ENCODE peak calls at places on chromosomes 16 and 17, in five cellular contexts. D is H1, J is neuronal stem cell, R is IMR-90, E is trophoblast cell. U is an unnamed sample.

GRCh38 chr16:17556276-17557052 is 85.7 kb upstream of the XYLT1 start:
- DNase-seq in D (peak; percentile 2), J (peak; percentile 26), R (peak; percentile 33), E (peak; percentile 81), U (no peak)

GRCh38 chr16:57739756-57740422 is 4.3 kb downstream of the KATNB1 start:
- DNase-seq in D (no peak), J (no peak), R (no peak), E (no peak), U (no peak)

GRCh38 chr17:37701424-37702020 is 43.3 kb downstream of the HNF1B start:
- DNase-seq in D (no peak), J (no peak), R (no peak), E (no peak), U (no peak)

GRCh38 chr16:62805221-62805857 is 769.1 kb upstream of the CDH8 start:
- DNase-seq in D (no peak), J (no peak), R (no peak), E (no peak), U (no peak)

GRCh38 chr16:1261131-1261917 is 5.5 kb downstream of the TPSD1 start:
- DNase-seq in D (no peak), J (no peak), R (no peak), E (peak; percentile 85), U (no peak)

GRCh38 chr16:57743886-57744645 is 8.5 kb downstream of the KATNB1 start:
- DNase-seq in D (no peak), J (no peak), R (no peak), E (no peak), U (no peak)

GRCh38 chr16:23974223-23974622 is 138.4 kb downstream of the PRKCB start:
- DNase-seq in D (peak; percentile 29), J (peak; percentile 65), R (no peak), E (no peak), U (no peak)

GRCh38 chr17:44672479-44673093 is 16.3 kb downstream of the MEIOC start:
- DNase-seq in D (no peak), J (no peak), R (peak; percentile 34), E (no peak), U (peak; percentile 40)

GRCh38 chr17:20955437-20956323 is 87.1 kb downstream of the USP22 start:
- DNase-seq in D (no peak), J (no peak), R (peak; percentile 51), E (peak; percentile 44), U (peak; percentile 66)

GRCh38 chr16:56360117-56361008 is 65.0 kb downstream of the AMFR start:
- DNase-seq in D (no peak), J (no peak), R (no peak), E (no peak), U (no peak)

GRCh38 chr16:26614102-26614864 is 452.4 kb upstream of the C16orf82 start:
- DNase-seq in D (no peak), J (no peak), R (no peak), E (no peak), U (no peak)

GRCh38 chr17:70539172-70539924 is 370.0 kb downstream of the KCNJ2 start:
- DNase-seq in D (no peak), J (no peak), R (no peak), E (no peak), U (no peak)

GRCh38 chr17:74639704-74640142 is 16.2 kb upstream of the CD300E start:
- DNase-seq in D (no peak), J (no peak), R (no peak), E (no peak), U (no peak)

GRCh38 chr17:4610162-4610561 is 25.8 kb downstream of the SMTNL2 start:
- DNase-seq in D (no peak), J (no peak), R (no peak), E (peak; percentile 14), U (no peak)

GRCh38 chr16:22813946-22814325 is at the start of gene HS3ST2:
- DNase-seq in D (peak; percentile 36), J (peak; percentile 64), R (no peak), E (no peak), U (peak; percentile 0)

GRCh38 chr17:17370711-17371110 is 67.5 kb downstream of the NT5M start:
- DNase-seq in D (no peak), J (no peak), R (no peak), E (no peak), U (no peak)

GRCh38 chr17:75872434-75873351 is 5.7 kb downstream of the TRIM47 start:
- DNase-seq in D (no peak), J (no peak), R (peak; percentile 63), E (no peak), U (peak; percentile 96)

GRCh38 chr17:27366438-27366837 is 72.5 kb downstream of the WSB1 start:
- DNase-seq in D (no peak), J (no peak), R (no peak), E (no peak), U (no peak)

GRCh38 chr17:40320771-40321501 is 12.0 kb downstream of the RARA start:
- DNase-seq in D (no peak), J (no peak), R (no peak), E (no peak), U (no peak)

GRCh38 chr17:31596382-31597323 is 205.2 kb downstream of the RAB11FIP4 start:
- DNase-seq in D (peak; percentile 54), J (no peak), R (peak; percentile 98), E (peak; percentile 98), U (peak; percentile 98)
- H3K4me3 ChIP-seq in D (no peak overlapping the region), J (no peak overlapping the region), R (no peak overlapping the region), E (no peak overlapping the region), U (no peak overlapping the region)

DNA sequence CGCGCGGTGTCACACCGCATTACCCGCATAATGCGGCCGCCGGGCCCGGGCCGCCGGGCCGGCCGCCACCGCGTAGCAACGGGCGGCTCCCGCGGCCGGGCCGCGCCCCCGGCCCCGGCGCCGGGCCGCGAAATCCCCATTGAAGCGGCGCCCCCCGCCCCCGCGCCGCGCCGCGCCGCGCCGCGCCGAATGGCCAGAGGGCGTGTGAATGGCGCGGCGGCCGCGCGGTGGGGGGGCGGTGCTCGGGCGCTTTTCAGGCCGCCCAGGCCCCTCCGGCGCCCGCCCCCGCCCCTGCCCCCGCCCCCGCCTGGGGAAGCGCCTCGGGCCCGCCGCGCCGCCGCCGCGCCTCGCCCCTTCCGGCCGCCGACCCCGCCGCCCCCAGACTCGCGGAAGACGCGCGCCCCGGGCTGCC is 46.9 kb downstream of the WNT3 start:
- DNase-seq in D (no peak), J (peak; percentile 58), R (no peak), E (no peak), U (peak; percentile 28)
- H3K14ac ChIP-seq in D (no peak overlapping the region), J (no peak overlapping the region), R (no peak overlapping the region), E (peak overlapping the region; percentile 21), U (no peak overlapping the region)

DNA sequence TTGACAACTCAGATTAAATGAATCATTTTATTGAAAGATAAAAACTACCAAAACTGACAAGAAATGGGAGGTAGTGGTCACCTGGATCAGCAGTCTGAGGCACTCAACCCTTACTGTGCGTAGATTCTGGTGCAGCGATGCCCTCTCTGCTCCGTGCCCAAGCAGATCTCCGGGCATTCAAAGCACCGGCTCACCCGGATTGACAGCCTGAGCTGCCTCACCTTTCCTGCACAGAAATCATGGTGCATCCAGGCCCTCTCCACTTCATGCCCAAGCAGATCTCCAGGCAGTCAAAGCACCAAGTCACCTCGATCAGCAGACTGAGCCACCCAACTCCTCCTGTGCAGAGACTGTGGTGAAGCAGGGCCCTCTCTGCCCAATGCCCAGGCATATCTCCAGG is 196.8 kb downstream of the CA10 start:
- DNase-seq in D (no peak), J (no peak), R (no peak), E (no peak), U (no peak)
- H3K9me3 ChIP-seq in D (peaks cover 11% of the 10 kb centered on the region), J (peaks cover 2% of the 10 kb centered on the region), R (peaks cover 10% of the 10 kb centered on the region), E (peaks cover 6% of the 10 kb centered on the region), U (peaks cover 14% of the 10 kb centered on the region)

GRCh38 chr17:61408151-61409041 is 8.8 kb downstream of the TBX2 start:
- DNase-seq in D (no peak), J (no peak), R (peak; percentile 55), E (no peak), U (no peak)

GRCh38 chr17:61411114-61411943 is 11.7 kb downstream of the TBX2 start:
- DNase-seq in D (no peak), J (peak; percentile 77), R (peak; percentile 74), E (no peak), U (peak; percentile 88)

GRCh38 chr17:61409301-61410099 is 9.9 kb downstream of the TBX2 start:
- DNase-seq in D (no peak), J (no peak), R (peak; percentile 78), E (peak; percentile 39), U (peak; percentile 74)

GRCh38 chr17:61410555-61411089 is 11.0 kb downstream of the TBX2 start:
- DNase-seq in D (no peak), J (peak; percentile 68), R (peak; percentile 86), E (peak; percentile 64), U (peak; percentile 88)

DNA sequence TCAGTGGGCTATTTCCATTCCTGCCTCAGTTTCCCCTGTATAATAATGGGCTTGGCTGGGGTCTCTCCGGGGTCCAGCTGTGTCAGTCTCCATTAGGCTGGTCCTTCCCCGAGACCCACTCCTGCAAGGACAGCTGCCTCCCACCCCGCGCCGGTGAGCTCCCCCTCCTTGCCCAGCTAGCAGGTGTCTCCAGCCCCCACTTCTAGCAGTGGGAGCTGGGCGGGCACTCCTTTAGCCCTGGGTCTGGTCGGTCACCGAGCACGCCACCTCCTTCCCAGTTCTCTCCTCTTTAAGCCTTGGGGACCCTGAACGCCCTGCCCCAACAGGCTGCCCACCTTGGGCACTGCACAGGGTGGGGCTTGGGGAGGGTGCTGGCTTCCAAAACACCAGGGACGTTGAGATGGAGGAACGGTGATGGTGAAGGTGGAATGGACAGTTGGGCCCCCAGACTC is 10.5 kb downstream of the TBX2 start:
- DNase-seq in D (no peak), J (no peak), R (no peak), E (no peak), U (no peak)
- H3K4me3 ChIP-seq in D (no peak overlapping the region), J (peak overlapping the region; percentile 60), R (peak overlapping the region; percentile 27), E (peak overlapping the region; percentile 46), U (peak overlapping the region; percentile 59)

GRCh38 chr16:68717684-68718083 is 19.4 kb upstream of the CDH1 start:
- DNase-seq in D (no peak), J (no peak), R (no peak), E (no peak), U (no peak)
- H3K14ac ChIP-seq in D (no peak overlapping the region), J (no peak overlapping the region), R (no peak overlapping the region), E (no peak overlapping the region), U (no peak overlapping the region)

GRCh38 chr17:11384131-11384530 is 143.1 kb downstream of the SHISA6 start:
- DNase-seq in D (no peak), J (no peak), R (no peak), E (no peak), U (no peak)

GRCh38 chr17:11383157-11383556 is 142.1 kb downstream of the SHISA6 start:
- DNase-seq in D (no peak), J (no peak), R (no peak), E (no peak), U (no peak)

GRCh38 chr17:11389583-11389982 is 148.6 kb downstream of the SHISA6 start:
- DNase-seq in D (no peak), J (no peak), R (no peak), E (no peak), U (no peak)

GRCh38 chr17:11391134-11391533 is 150.1 kb downstream of the SHISA6 start:
- DNase-seq in D (no peak), J (no peak), R (no peak), E (no peak), U (no peak)

DNA sequence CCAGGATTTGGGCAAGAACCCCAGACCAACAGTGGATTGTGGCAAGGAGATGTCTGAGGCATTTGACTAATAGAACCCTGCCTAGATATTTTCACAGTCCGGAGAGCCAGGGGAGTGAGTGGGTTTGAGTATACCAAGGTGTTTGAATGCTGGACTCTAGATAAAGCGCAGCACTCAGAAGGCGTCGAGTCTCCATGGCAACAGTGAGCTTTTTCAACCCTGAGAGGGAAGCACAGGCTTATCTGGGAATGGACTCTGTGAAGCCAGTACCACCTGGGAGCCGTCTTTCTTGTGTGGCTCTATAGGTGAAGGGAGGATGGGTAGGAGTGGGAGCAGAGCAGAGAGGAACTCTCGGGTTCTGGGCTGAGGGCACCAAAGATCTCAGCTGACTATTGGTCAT is 147.0 kb downstream of the SHISA6 start:
- DNase-seq in D (no peak), J (peak; percentile 26), R (no peak), E (no peak), U (no peak)
- H3K9me3 ChIP-seq in D (no peaks in the 10 kb centered on the region), J (no peaks in the 10 kb centered on the region), R (peaks cover 52% of the 10 kb centered on the region), E (no peaks in the 10 kb centered on the region), U (no peaks in the 10 kb centered on the region)

U was measured in mesenchymal stem cell.